ENCODE peak calls at places on chromosome 16, in ten cellular contexts. S is progenitor cell of endocrine pancreas, M is activated T-cell treated with anti-CD3 and anti-CD28 coated beads for 1 hour, K is fibroblast of lung, Z is neural crest cell, Y is HuH-7.5, F is WTC11, I is adrenal gland, T is dorsolateral prefrontal cortex, P is NCI-H2171 treated with DMSO at 0.1 percent for 48 hours. C is an unnamed sample.

GRCh38 chr16:2748757-2749455 is 3.5 kb upstream of the SRRM2 start:
- DNase-seq in S (no peak), M (no peak), K (no peak), Z (no peak), Y (no peak), F (no peak), I (no peak), T (no peak), P (no peak), C (no peak)

GRCh38 chr16:50386139-50386538 is 17.4 kb upstream of the BRD7 start:
- DNase-seq in S (no peak), M (no peak), K (no peak), Z (no peak), Y (no peak), F (no peak), I (no peak), T (no peak), P (peak; percentile 70), C (no peak)

GRCh38 chr16:64121473-64121872 is 1000.4 kb downstream of the CDH11 start:
- DNase-seq in S (no peak), M (no peak), K (peak; percentile 2), Z (no peak), Y (no peak), F (no peak), I (no peak), T (no peak), P (no peak), C (no peak)

GRCh38 chr16:79805621-79806020 is 205.1 kb upstream of the MAF start:
- DNase-seq in S (no peak), M (no peak), K (no peak), Z (no peak), Y (no peak), F (no peak), I (no peak), T (no peak), P (no peak), C (no peak)

GRCh38 chr16:67917140-67917851 is 14.4 kb downstream of the CTRL start:
- DNase-seq in S (no peak), M (no peak), K (no peak), Z (no peak), Y (no peak), F (no peak), I (no peak), T (peak; percentile 67), P (peak; percentile 16), C (no peak)

GRCh38 chr16:580946-581498 is 8.8 kb upstream of the RAB40C start:
- DNase-seq in S (no peak), M (no peak), K (no peak), Z (no peak), Y (no peak), F (no peak), I (no peak), T (no peak), P (no peak), C (no peak)

GRCh38 chr16:89358030-89359005 is 132.0 kb downstream of the ANKRD11 start:
- DNase-seq in S (no peak), M (no peak), K (no peak), Z (no peak), Y (no peak), F (no peak), I (no peak), T (no peak), P (no peak), C (no peak)

GRCh38 chr16:1830213-1830612 is 3.2 kb downstream of the FAHD1 start:
- DNase-seq in S (no peak), M (no peak), K (peak; percentile 21), Z (no peak), Y (no peak), F (no peak), I (no peak), T (no peak), P (no peak), C (peak; percentile 66)

GRCh38 chr16:3008749-3009088 is 4.0 kb upstream of the CLDN9 start:
- DNase-seq in S (no peak), M (no peak), K (no peak), Z (no peak), Y (no peak), F (no peak), I (no peak), T (no peak), P (no peak), C (no peak)

GRCh38 chr16:64434526-64435069 is 687.3 kb downstream of the CDH11 start:
- DNase-seq in S (no peak), M (no peak), K (no peak), Z (no peak), Y (no peak), F (no peak), I (no peak), T (no peak), P (peak; percentile 39), C (no peak)

GRCh38 chr16:66207139-66207863 is 159.2 kb upstream of the CDH5 start:
- DNase-seq in S (no peak), M (no peak), K (peak; percentile 34), Z (no peak), Y (no peak), F (no peak), I (peak; percentile 60), T (no peak), P (no peak), C (no peak)

GRCh38 chr16:66457888-66458287 is 30.8 kb downstream of the BEAN1 start:
- DNase-seq in S (no peak), M (no peak), K (no peak), Z (no peak), Y (no peak), F (no peak), I (no peak), T (peak; percentile 2), P (no peak), C (no peak)

GRCh38 chr16:58027341-58028167 is 2.0 kb downstream of the MMP15 start:
- DNase-seq in S (no peak), M (no peak), K (peak; percentile 17), Z (no peak), Y (peak; percentile 78), F (peak; percentile 79), I (peak; percentile 65), T (no peak), P (peak; percentile 61), C (no peak)

GRCh38 chr16:58563235-58563634 is 47.9 kb downstream of the SETD6 start:
- DNase-seq in S (no peak), M (no peak), K (peak; percentile 33), Z (no peak), Y (no peak), F (no peak), I (no peak), T (no peak), P (no peak), C (no peak)

GRCh38 chr16:23597003-23597756 is 1.1 kb upstream of the NDUFAB1 start:
- DNase-seq in S (no peak), M (no peak), K (no peak), Z (peak; percentile 6), Y (peak; percentile 16), F (peak; percentile 52), I (peak; percentile 74), T (no peak), P (peak; percentile 5), C (no peak)

GRCh38 chr16:21302898-21303528 is 24.9 kb upstream of the CRYM start:
- DNase-seq in S (no peak), M (no peak), K (peak; percentile 89), Z (no peak), Y (no peak), F (no peak), I (no peak), T (no peak), P (no peak), C (no peak)

GRCh38 chr16:7097537-7097936 is 235.1 kb upstream of the RBFOX1 start:
- DNase-seq in S (no peak), M (no peak), K (no peak), Z (no peak), Y (no peak), F (no peak), I (no peak), T (no peak), P (no peak), C (no peak)

GRCh38 chr16:8832383-8833100 is 34.9 kb downstream of the PMM2 start:
- DNase-seq in S (no peak), M (no peak), K (no peak), Z (no peak), Y (no peak), F (no peak), I (no peak), T (no peak), P (no peak), C (no peak)

GRCh38 chr16:25192096-25192495 is 24.7 kb upstream of the AQP8 start:
- DNase-seq in S (no peak), M (no peak), K (no peak), Z (no peak), Y (no peak), F (no peak), I (no peak), T (no peak), P (peak; percentile 55), C (no peak)

GRCh38 chr16:67406628-67407027 is 9.6 kb downstream of the ZDHHC1 start:
- DNase-seq in S (no peak), M (no peak), K (peak; percentile 68), Z (no peak), Y (no peak), F (no peak), I (no peak), T (no peak), P (no peak), C (no peak)

GRCh38 chr16:4811773-4812172 is 9.3 kb upstream of the ROGDI start:
- DNase-seq in S (no peak), M (no peak), K (no peak), Z (no peak), Y (no peak), F (no peak), I (no peak), T (no peak), P (no peak), C (no peak)

GRCh38 chr16:2603165-2604015 is 65.6 kb downstream of the PDPK1 start:
- DNase-seq in S (peak; percentile 90), M (peak; percentile 56), K (peak; percentile 97), Z (peak; percentile 93), Y (peak; percentile 99), F (peak; percentile 97), I (peak; percentile 97), T (peak; percentile 97), P (peak; percentile 92), C (peak; percentile 96)

GRCh38 chr16:10036951-10037350 is 145.3 kb downstream of the GRIN2A start:
- DNase-seq in S (no peak), M (no peak), K (no peak), Z (no peak), Y (no peak), F (no peak), I (no peak), T (no peak), P (no peak), C (no peak)

GRCh38 chr16:11583171-11583570 is 3.5 kb downstream of the LITAF start:
- DNase-seq in S (no peak), M (no peak), K (peak; percentile 33), Z (no peak), Y (no peak), F (no peak), I (no peak), T (no peak), P (no peak), C (no peak)

GRCh38 chr16:88941933-88942909 is 34.8 kb downstream of the CBFA2T3 start:
- DNase-seq in S (peak; percentile 71), M (peak; percentile 51), K (peak; percentile 1), Z (peak; percentile 67), Y (peak; percentile 87), F (peak; percentile 83), I (no peak), T (no peak), P (peak; percentile 27), C (peak; percentile 26)

GRCh38 chr16:278863-279366 is 1.5 kb upstream of the ARHGDIG start:
- DNase-seq in S (no peak), M (no peak), K (peak; percentile 6), Z (no peak), Y (no peak), F (no peak), I (no peak), T (no peak), P (peak; percentile 71), C (no peak)

GRCh38 chr16:68093816-68094613 is 8.8 kb downstream of the NFATC3 start:
- DNase-seq in S (no peak), M (no peak), K (peak; percentile 67), Z (no peak), Y (no peak), F (no peak), I (no peak), T (no peak), P (peak; percentile 10), C (no peak)

GRCh38 chr16:84181144-84181915 is 5.5 kb downstream of the TAF1C start:
- DNase-seq in S (no peak), M (no peak), K (no peak), Z (no peak), Y (no peak), F (no peak), I (no peak), T (no peak), P (no peak), C (no peak)

C was measured in mucosa of gallbladder.